ENCODE peak calls at places on chromosomes 16 and 17, in nine cellular contexts. B, Q, L, T, I, C, W, O and F are unnamed samples.

GRCh38 chr16:11688520-11688886 is 20.2 kb downstream of the SNN start:
- DNase-seq in B (no peak), Q (no peak), L (no peak), T (no peak), I (no peak), C (no peak), W (no peak), O (no peak), F (no peak)

GRCh38 chr16:54957403-54957802 is 26.7 kb downstream of the IRX5 start:
- DNase-seq in B (no peak), Q (no peak), L (no peak), T (no peak), I (no peak), C (no peak), W (no peak), O (no peak), F (peak; percentile 37)

GRCh38 chr17:65103896-65104295 is 33.3 kb upstream of the RGS9 start:
- DNase-seq in B (no peak), Q (no peak), L (no peak), T (no peak), I (no peak), C (no peak), W (no peak), O (no peak), F (peak; percentile 70)

GRCh38 chr17:41131979-41132378 is 8.0 kb upstream of the KRTAP4-12 start:
- DNase-seq in B (no peak), Q (no peak), L (no peak), T (no peak), I (no peak), C (no peak), W (no peak), O (no peak), F (peak; percentile 26)

GRCh38 chr17:67531291-67531690 is 154.2 kb downstream of the PITPNC1 start:
- DNase-seq in B (no peak), Q (no peak), L (peak; percentile 49), T (no peak), I (peak; percentile 34), C (no peak), W (no peak), O (no peak), F (no peak)

GRCh38 chr16:88542231-88542630 is 28.0 kb upstream of the ZC3H18 start:
- DNase-seq in B (no peak), Q (no peak), L (no peak), T (no peak), I (no peak), C (no peak), W (no peak), O (no peak), F (no peak)

GRCh38 chr17:82299452-82299851 is 18.0 kb downstream of the CD7 start:
- DNase-seq in B (no peak), Q (no peak), L (no peak), T (peak; percentile 60), I (no peak), C (no peak), W (no peak), O (no peak), F (no peak)

GRCh38 chr16:86218479-86219170 is 291.7 kb upstream of the FOXF1 start:
- DNase-seq in B (no peak), Q (no peak), L (no peak), T (no peak), I (no peak), C (no peak), W (no peak), O (no peak), F (no peak)

GRCh38 chr17:1078831-1079561 is 82.1 kb downstream of the TIMM22 start:
- DNase-seq in B (no peak), Q (peak; percentile 70), L (no peak), T (no peak), I (no peak), C (no peak), W (no peak), O (no peak), F (no peak)

DNA sequence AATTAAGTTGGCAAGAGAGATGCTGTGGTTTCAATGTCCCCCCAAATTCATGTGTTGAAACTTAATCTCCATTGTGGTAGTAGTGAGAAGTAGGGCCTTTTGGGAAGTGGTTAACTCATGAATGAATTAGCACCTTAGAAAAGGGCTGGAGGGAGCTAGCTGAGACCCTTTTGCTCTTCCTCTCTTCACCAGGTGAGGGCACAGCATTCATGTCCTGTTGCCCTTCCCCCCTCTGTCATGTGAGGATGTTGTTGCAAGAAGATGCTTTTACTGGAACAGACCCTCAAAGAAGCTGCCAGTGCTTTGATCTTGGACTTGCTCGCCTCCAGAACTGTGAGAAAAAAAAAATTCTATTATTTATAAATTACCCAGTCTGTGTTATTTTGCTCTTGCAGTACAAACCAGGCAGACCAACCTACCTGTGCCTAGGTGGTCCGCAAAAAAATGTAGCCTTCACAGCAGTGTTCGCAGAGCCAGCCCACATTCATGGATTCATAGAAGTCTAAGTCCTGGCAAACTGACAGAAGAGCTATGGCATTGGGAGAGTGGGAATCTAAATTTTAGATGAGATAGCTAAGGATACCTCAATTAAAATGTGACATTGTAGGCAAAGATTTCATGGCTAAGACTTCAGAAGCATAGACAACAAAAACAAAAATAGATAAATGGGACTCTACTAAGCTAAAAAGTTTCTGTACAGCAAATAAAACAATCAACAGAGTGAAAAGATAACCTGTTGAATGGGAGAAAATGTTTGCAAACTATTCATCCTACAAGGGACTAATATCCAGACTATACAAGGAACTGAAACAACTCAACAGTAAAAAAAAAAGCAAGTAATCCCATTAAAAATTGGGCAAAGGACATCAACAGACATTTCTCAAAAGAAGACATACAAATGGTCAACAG is 32.0 kb upstream of the ABCA5 start:
- DNase-seq in B (no peak), Q (no peak), L (no peak), T (no peak), I (no peak), C (no peak), W (no peak), O (no peak), F (peak; percentile 22)
- TF ChIP-seq CTCF in B (peak; percentile 21), Q (no peak), L (peak; percentile 27), T (no peak), I (no peak), C (no peak), W (no peak), O (no peak), F (peak; percentile 17)

DNA sequence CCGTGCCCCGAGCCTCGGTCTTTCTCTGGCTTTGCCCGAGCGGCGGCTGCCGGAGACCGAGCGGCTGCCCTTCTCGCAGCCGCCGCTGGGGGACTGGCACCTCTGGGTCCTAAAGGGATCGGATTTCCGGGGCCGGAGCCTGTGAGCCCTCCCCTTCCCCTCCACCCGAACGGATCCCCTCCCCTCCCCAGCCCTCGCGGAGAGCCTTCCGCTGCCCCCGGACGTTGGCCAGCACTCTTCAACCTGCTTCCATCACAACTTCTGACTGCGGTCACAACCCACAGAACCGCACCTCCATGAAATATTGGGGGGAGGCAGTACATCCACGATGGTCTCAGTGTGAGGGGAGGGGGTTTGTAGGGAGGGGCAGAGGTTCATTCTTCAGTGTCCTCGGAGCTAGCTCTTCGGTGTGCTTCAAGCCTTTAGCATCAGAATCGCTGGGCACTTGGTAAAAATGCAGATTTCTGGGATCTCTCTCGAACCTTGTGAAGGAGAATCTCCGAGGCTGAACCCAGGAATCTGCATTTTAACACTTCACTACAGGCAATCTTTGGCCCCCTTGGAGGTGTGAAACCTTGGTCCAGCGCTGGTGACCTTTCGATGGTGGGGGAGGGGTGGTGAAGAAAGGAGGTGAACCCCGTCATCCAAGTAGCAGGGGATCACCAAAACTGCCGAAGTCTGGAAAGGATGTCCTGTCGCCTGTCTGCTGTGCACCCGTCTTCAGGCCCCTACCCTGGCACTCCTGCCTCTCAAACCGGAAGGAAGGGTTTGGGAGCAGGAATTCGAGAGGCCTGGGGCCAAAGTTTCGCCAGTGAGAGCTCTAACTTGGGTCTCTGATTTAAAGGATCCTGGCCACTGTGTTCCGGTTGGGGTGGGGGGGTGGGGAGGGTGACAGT is 812 bp upstream of the PPP1R9B start:
- DNase-seq in B (peak; percentile 95), Q (peak; percentile 89), L (peak; percentile 96), T (peak; percentile 94), I (peak; percentile 94), C (peak; percentile 74), W (peak; percentile 95), O (peak; percentile 95), F (peak; percentile 93)
- TF ChIP-seq CTCF in B (peak; percentile 64), Q (peak; percentile 68), L (peak; percentile 61), T (peak; percentile 35), I (peak; percentile 55), C (peak; percentile 81), W (peak; percentile 71), O (peak; percentile 81), F (peak; percentile 70)

DNA sequence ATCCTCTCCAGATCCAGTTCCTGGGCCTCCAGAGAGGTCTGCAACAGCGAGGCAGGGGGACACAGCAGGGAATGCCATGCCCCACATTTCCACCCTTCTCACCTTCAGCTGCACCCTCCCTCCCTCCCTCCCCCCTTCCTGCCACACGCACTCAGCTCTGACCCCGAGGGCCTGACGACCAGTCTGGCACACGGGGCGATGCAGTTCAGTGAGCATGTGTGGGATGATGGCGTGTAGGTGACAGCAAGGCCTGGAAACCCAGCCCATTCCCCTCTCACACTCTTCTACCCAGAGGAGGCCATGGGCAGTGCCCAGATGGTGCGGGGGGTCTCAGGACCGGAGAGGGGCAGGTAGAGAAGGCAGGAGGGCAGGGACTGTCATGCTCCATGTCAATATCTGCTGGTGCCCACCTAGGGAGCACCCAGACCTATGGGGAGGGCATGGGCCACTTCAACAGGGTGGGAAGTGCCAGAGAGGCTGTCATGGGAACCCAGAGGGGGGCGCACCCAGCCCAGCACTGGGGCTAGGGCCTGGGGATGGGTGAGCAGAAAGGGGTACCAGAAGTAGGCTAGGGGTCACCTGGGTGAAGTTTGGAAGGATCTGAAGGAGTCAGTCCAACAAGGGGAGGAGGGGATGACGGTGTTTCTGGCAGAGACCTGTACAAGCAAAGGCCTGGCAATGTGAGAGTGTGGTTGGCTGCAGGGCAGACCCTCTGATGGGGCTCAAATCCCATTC is 13.6 kb upstream of the KATNB1 start:
- DNase-seq in B (no peak), Q (no peak), L (no peak), T (no peak), I (no peak), C (no peak), W (no peak), O (no peak), F (no peak)
- TF ChIP-seq CTCF in B (no peak), Q (no peak), L (no peak), T (no peak), I (no peak), C (no peak), W (no peak), O (no peak), F (no peak)

GRCh38 chr17:27671591-27671910 is 40.6 kb downstream of the LGALS9 start:
- DNase-seq in B (no peak), Q (no peak), L (no peak), T (no peak), I (no peak), C (no peak), W (no peak), O (no peak), F (no peak)

GRCh38 chr17:27677191-27677590 is 46.2 kb downstream of the LGALS9 start:
- DNase-seq in B (no peak), Q (no peak), L (no peak), T (no peak), I (no peak), C (no peak), W (no peak), O (no peak), F (no peak)

GRCh38 chr17:27670791-27671590 is 40.0 kb downstream of the LGALS9 start:
- DNase-seq in B (no peak), Q (no peak), L (no peak), T (no peak), I (no peak), C (no peak), W (no peak), O (no peak), F (no peak)

GRCh38 chr17:27669850-27670249 is 38.9 kb downstream of the LGALS9 start:
- DNase-seq in B (no peak), Q (no peak), L (no peak), T (no peak), I (no peak), C (no peak), W (no peak), O (no peak), F (no peak)

GRCh38 chr17:27674335-27674734 is 43.3 kb downstream of the LGALS9 start:
- DNase-seq in B (no peak), Q (no peak), L (no peak), T (no peak), I (no peak), C (no peak), W (no peak), O (peak; percentile 54), F (no peak)
- TF ChIP-seq CTCF in B (no peak), Q (no peak), L (no peak), T (no peak), I (no peak), C (no peak), W (no peak), O (no peak), F (no peak)